ENCODE peak calls at places on chromosomes 7 and 10, in five cellular contexts. F, R, O, A and T are unnamed samples.

GRCh38 chr10:1243486-1244182 is 187.4 kb downstream of the WDR37 start:
- DNase-seq in R (no peak), F (peak), A (no peak), O (no peak), T (no peak)

GRCh38 chr10:103493911-103494877 is 689 bp downstream of the NEURL1 start:
- DNase-seq in R (peak), A (no peak), O (no peak), F (peak), T (no peak)

GRCh38 chr7:32583791-32584190 is 88.5 kb downstream of the AVL9 start:
- DNase-seq in O (peak), A (peak), F (no peak), R (no peak), T (no peak)

GRCh38 chr10:23834096-23834495 is 374.8 kb upstream of the KIAA1217 start:
- DNase-seq in O (no peak), A (no peak), F (no peak), R (no peak), T (no peak)

GRCh38 chr7:24982917-24983316 is 2.9 kb upstream of the OSBPL3 start:
- DNase-seq in O (no peak), F (no peak), A (peak), R (no peak), T (no peak)

GRCh38 chr7:135321556-135321955 is 87.9 kb downstream of the STRA8 start:
- DNase-seq in F (no peak), A (peak), O (no peak), R (no peak), T (no peak)

GRCh38 chr10:115092555-115093285 is 445 bp upstream of the ATRNL1 start:
- DNase-seq in R (peak), F (peak), A (peak), O (no peak), T (no peak)

GRCh38 chr7:1839701-1840100 is 169.6 kb downstream of the ELFN1 start:
- DNase-seq in R (peak), O (no peak), A (no peak), F (no peak), T (no peak)

GRCh38 chr7:128075536-128076095 is 44.4 kb upstream of the LRRC4 start:
- DNase-seq in A (no peak), O (no peak), R (peak), F (peak), T (no peak)

GRCh38 chr7:97871659-97872024 is 566 bp downstream of the ASNS start:
- DNase-seq in A (no peak), R (no peak), F (no peak), O (no peak), T (no peak)

GRCh38 chr10:34905200-34905927 is 90.3 kb upstream of the PARD3 start:
- DNase-seq in O (no peak), R (no peak), A (no peak), F (no peak), T (no peak)

GRCh38 chr7:33062023-33062781 is at the start of gene NT5C3A:
- DNase-seq in R (peak), F (peak), A (peak), O (no peak), T (no peak)

GRCh38 chr7:129423700-129424410 is 10.4 kb upstream of the STRIP2 start:
- DNase-seq in O (no peak), R (no peak), F (no peak), A (peak), T (no peak)

GRCh38 chr10:114470956-114471905 is 66.9 kb upstream of the AFAP1L2 start:
- DNase-seq in A (peak), R (peak), F (peak), O (no peak), T (peak)

GRCh38 chr7:70093496-70093895 is 495.2 kb downstream of the AUTS2 start:
- DNase-seq in A (peak), O (no peak), F (peak), R (no peak), T (no peak)

GRCh38 chr7:139893999-139894398 is 64.9 kb downstream of the TBXAS1 start:
- DNase-seq in O (no peak), F (no peak), A (no peak), R (no peak), T (no peak)

GRCh38 chr7:140062118-140062527 is 628 bp downstream of the PARP12 start:
- DNase-seq in O (no peak), A (no peak), R (no peak), F (peak), T (no peak)

GRCh38 chr10:661891-662605 is 27.4 kb downstream of the DIP2C start:
- DNase-seq in R (no peak), F (no peak), A (no peak), O (no peak), T (no peak)

GRCh38 chr7:27901028-27901760 is 161.2 kb downstream of the TAX1BP1 start:
- DNase-seq in O (no peak), A (peak), F (peak), R (no peak), T (no peak)

GRCh38 chr10:11472158-11472753 is 139.2 kb downstream of the USP6NL start:
- DNase-seq in A (peak), F (peak), O (peak), R (peak), T (no peak)

GRCh38 chr10:49318751-49319150 is 19.8 kb downstream of the C10orf71 start:
- DNase-seq in F (no peak), R (no peak), A (no peak), O (no peak), T (no peak)

GRCh38 chr10:67697646-67698245 is 1.8 kb upstream of the CTNNA3 start:
- DNase-seq in F (peak), R (no peak), A (peak), O (peak), T (no peak)

GRCh38 chr7:66078067-66078466 is 2.4 kb downstream of the ASL start:
- DNase-seq in O (no peak), A (no peak), R (no peak), F (no peak), T (no peak)

GRCh38 chr7:66076459-66077329 is 1.1 kb downstream of the ASL start:
- DNase-seq in O (no peak), F (no peak), R (no peak), A (no peak), T (no peak)

GRCh38 chr7:66070222-66070621 is 5.4 kb upstream of the ASL start:
- DNase-seq in O (no peak), R (no peak), F (no peak), A (peak), T (no peak)

DNA sequence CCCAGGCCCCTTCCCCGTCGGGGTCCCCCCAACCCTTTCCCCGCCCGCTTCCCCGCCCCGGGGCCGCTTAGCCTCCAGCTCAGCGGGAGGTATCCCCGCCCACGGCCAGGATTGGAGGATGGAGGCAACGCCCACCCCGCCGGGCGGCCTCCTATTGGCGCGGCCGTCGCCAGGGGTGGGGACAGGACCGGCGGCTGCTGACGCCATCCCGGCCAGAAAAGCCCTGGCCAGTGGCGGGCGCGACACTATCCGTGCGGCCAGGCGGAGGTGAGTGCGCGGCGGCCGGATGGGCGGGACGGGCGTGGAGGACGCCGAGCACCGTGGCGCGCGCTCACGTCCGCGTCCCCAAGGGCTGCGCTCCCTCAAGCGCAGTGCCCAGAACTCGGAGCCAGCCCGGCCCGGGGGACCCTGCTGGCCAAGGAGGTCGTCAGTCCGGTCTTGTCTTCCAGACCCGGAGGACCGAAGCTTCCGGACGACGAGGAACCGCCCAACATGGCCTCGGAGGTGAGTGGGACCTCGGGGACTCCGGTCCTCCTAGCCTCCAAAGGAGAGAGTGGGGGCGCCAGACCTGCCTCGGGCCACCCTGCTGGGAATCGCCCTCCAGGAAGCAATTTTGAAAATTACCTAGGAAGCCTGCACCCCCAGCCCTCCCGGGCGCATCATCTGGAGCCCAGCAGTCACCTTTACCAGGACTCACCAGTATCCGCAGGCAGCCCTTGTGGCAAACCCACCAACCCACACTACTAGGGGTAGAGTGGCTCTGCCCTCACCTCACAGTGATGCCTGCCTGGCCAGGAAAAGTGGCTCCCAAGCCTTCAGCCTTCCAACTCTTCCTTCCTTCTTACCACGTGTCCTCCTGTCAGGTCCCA is at the start of gene ASL:
- DNase-seq in R (peak), F (peak), O (no peak), A (peak), T (peak)
- TF ChIP-seq CTCF in R (peak), F (no peak), O (no peak), A (no peak), T (no peak)

GRCh38 chr7:88866265-88866863 is 70.8 kb upstream of the TEX47 start:
- DNase-seq in F (no peak), R (no peak), A (no peak), O (no peak), T (no peak)
- TF ChIP-seq CTCF in F (no peak), R (no peak), A (no peak), O (no peak), T (no peak)

DNA sequence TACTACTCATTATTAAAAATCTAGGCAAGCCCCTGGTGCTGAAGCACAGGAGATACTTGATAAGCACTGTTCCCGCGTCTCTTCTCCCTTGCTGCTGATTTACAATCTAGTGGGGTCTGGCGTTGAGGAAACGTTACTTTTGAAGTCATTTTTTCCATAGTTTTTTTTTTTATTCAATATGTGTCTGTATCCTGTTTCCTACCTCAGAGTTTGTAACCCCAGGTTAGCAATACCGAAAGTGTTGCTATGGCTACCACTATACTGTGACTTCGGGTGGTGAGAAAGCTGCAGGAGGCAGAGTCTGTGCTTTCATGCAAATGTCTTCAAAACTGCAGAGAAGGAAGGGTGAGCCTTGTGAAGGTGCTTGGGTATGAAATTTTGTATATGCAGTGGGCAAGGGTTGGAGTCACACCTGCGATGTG is 458.8 kb upstream of the GHITM start:
- DNase-seq in R (no peak), A (no peak), F (no peak), O (no peak), T (no peak)
- TF ChIP-seq CTCF in R (no peak), A (no peak), F (no peak), O (no peak), T (no peak)

GRCh38 chr7:13017881-13018280 is 330.4 kb downstream of the ARL4A start:
- DNase-seq in R (no peak), A (peak), O (no peak), F (no peak), T (no peak)

GRCh38 chr7:13017325-13017853 is 330.0 kb downstream of the ARL4A start:
- DNase-seq in R (no peak), F (no peak), O (no peak), A (peak), T (no peak)

GRCh38 chr7:13016633-13017324 is 329.3 kb downstream of the ARL4A start:
- DNase-seq in O (no peak), R (no peak), A (peak), F (no peak), T (no peak)

GRCh38 chr7:13021566-13021965 is 334.1 kb downstream of the ARL4A start:
- DNase-seq in O (no peak), A (no peak), R (no peak), F (no peak), T (no peak)

DNA sequence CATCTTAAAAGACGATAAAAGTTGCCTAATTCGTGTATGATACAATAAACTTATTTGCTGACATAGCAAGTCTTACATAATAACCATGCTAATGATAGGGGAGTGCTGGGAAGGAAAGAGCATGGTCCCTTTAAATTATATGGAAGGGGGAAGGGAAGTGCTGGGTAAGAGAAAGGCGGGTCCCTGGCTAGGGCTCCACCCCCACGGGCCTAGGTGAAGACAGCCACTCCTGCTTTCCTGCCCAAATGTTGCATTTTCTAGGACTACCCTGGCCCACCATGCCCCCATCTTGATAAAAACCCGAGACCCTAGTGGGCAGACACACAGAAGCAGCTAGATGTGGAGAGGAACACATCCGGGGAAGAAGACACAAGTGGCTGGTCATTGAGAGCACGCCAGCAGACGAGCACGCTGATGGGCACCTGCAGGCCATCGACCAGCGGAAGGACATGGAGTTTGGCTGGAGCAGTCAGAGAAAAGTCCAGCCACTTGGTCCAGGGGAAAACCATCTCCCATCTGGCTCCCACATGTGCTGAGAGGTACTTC is 328.7 kb downstream of the ARL4A start:
- DNase-seq in F (no peak), O (peak), A (peak), R (no peak), T (no peak)
- TF ChIP-seq CTCF in F (no peak), O (no peak), A (no peak), R (no peak), T (no peak)